ENCODE peak calls at places on chromosomes 2 and 18, in four cellular contexts. One of them, this sample, is unnamed.

GRCh38 chr2:236985940-236986339 is 99.7 kb upstream of the COPS8 start:
- DNase-seq in AG09319: no peak
- DNase-seq in cardiac fibroblast: no peak
- DNase-seq in activated effector memory CD4-positive, alpha-beta T cell treated with Interleukin-2 at 50 U/mL for 16 hours: no peak
- DNase-seq in this sample: no peak

GRCh38 chr2:121233486-121234110 is 51.4 kb downstream of the TFCP2L1 start:
- DNase-seq in AG09319: no peak
- DNase-seq in cardiac fibroblast: no peak
- DNase-seq in activated effector memory CD4-positive, alpha-beta T cell treated with Interleukin-2 at 50 U/mL for 16 hours: no peak
- DNase-seq in this sample: no peak

GRCh38 chr2:213246665-213247281 is 37.5 kb upstream of the SPAG16 start:
- DNase-seq in AG09319: no peak
- DNase-seq in cardiac fibroblast: peak; percentile 76
- DNase-seq in activated effector memory CD4-positive, alpha-beta T cell treated with Interleukin-2 at 50 U/mL for 16 hours: no peak
- DNase-seq in this sample: peak; percentile 36

GRCh38 chr2:234427081-234428058 is 69.5 kb downstream of the ARL4C start:
- DNase-seq in AG09319: no peak
- DNase-seq in cardiac fibroblast: peak; percentile 82
- DNase-seq in activated effector memory CD4-positive, alpha-beta T cell treated with Interleukin-2 at 50 U/mL for 16 hours: no peak
- DNase-seq in this sample: no peak

GRCh38 chr2:216298719-216299118 is 73.6 kb downstream of the MARCHF4 start:
- DNase-seq in AG09319: no peak
- DNase-seq in cardiac fibroblast: peak; percentile 91
- DNase-seq in activated effector memory CD4-positive, alpha-beta T cell treated with Interleukin-2 at 50 U/mL for 16 hours: no peak
- DNase-seq in this sample: no peak

GRCh38 chr18:48775372-48776160 is 175.2 kb downstream of the SMAD7 start:
- DNase-seq in AG09319: no peak
- DNase-seq in cardiac fibroblast: no peak
- DNase-seq in activated effector memory CD4-positive, alpha-beta T cell treated with Interleukin-2 at 50 U/mL for 16 hours: no peak
- DNase-seq in this sample: no peak

GRCh38 chr2:60830991-60831390 is 50.4 kb upstream of the REL start:
- DNase-seq in AG09319: no peak
- DNase-seq in cardiac fibroblast: no peak
- DNase-seq in activated effector memory CD4-positive, alpha-beta T cell treated with Interleukin-2 at 50 U/mL for 16 hours: no peak
- DNase-seq in this sample: no peak

GRCh38 chr2:239561448-239562001 is 160.7 kb upstream of the HDAC4 start:
- DNase-seq in AG09319: peak; percentile 44
- DNase-seq in cardiac fibroblast: no peak
- DNase-seq in activated effector memory CD4-positive, alpha-beta T cell treated with Interleukin-2 at 50 U/mL for 16 hours: no peak
- DNase-seq in this sample: no peak

GRCh38 chr2:45199973-45200372 is 190.7 kb upstream of the SIX2 start:
- DNase-seq in AG09319: no peak
- DNase-seq in cardiac fibroblast: peak; percentile 66
- DNase-seq in activated effector memory CD4-positive, alpha-beta T cell treated with Interleukin-2 at 50 U/mL for 16 hours: no peak
- DNase-seq in this sample: no peak

GRCh38 chr2:8882094-8882493 is 44.7 kb upstream of the KIDINS220 start:
- DNase-seq in AG09319: no peak
- DNase-seq in cardiac fibroblast: peak; percentile 61
- DNase-seq in activated effector memory CD4-positive, alpha-beta T cell treated with Interleukin-2 at 50 U/mL for 16 hours: no peak
- DNase-seq in this sample: no peak

GRCh38 chr18:34695300-34695699 is 14.8 kb upstream of the DTNA start:
- DNase-seq in AG09319: no peak
- DNase-seq in cardiac fibroblast: no peak
- DNase-seq in activated effector memory CD4-positive, alpha-beta T cell treated with Interleukin-2 at 50 U/mL for 16 hours: no peak
- DNase-seq in this sample: no peak

GRCh38 chr2:73227086-73227485 is 6.0 kb downstream of the PRADC1 start:
- DNase-seq in AG09319: no peak
- DNase-seq in cardiac fibroblast: no peak
- DNase-seq in activated effector memory CD4-positive, alpha-beta T cell treated with Interleukin-2 at 50 U/mL for 16 hours: no peak
- DNase-seq in this sample: no peak

GRCh38 chr18:62578980-62579511 is 56.2 kb downstream of the ZCCHC2 start:
- DNase-seq in AG09319: no peak
- DNase-seq in cardiac fibroblast: no peak
- DNase-seq in activated effector memory CD4-positive, alpha-beta T cell treated with Interleukin-2 at 50 U/mL for 16 hours: no peak
- DNase-seq in this sample: no peak

GRCh38 chr2:157395811-157396210 is 48.1 kb downstream of the CYTIP start:
- DNase-seq in AG09319: no peak
- DNase-seq in cardiac fibroblast: no peak
- DNase-seq in activated effector memory CD4-positive, alpha-beta T cell treated with Interleukin-2 at 50 U/mL for 16 hours: no peak
- DNase-seq in this sample: no peak

GRCh38 chr2:43491070-43491639 is 104.7 kb downstream of the THADA start:
- DNase-seq in AG09319: no peak
- DNase-seq in cardiac fibroblast: peak; percentile 66
- DNase-seq in activated effector memory CD4-positive, alpha-beta T cell treated with Interleukin-2 at 50 U/mL for 16 hours: no peak
- DNase-seq in this sample: no peak

GRCh38 chr2:49028101-49028500 is 126.2 kb downstream of the FSHR start:
- DNase-seq in AG09319: no peak
- DNase-seq in cardiac fibroblast: no peak
- DNase-seq in activated effector memory CD4-positive, alpha-beta T cell treated with Interleukin-2 at 50 U/mL for 16 hours: no peak
- DNase-seq in this sample: no peak

GRCh38 chr18:63063171-63063570 is 256.4 kb downstream of the BCL2 start:
- DNase-seq in AG09319: no peak
- DNase-seq in cardiac fibroblast: no peak
- DNase-seq in activated effector memory CD4-positive, alpha-beta T cell treated with Interleukin-2 at 50 U/mL for 16 hours: no peak
- DNase-seq in this sample: no peak

GRCh38 chr18:68438983-68439382 is 275.9 kb downstream of the TMX3 start:
- DNase-seq in AG09319: peak; percentile 58
- DNase-seq in cardiac fibroblast: peak; percentile 89
- DNase-seq in activated effector memory CD4-positive, alpha-beta T cell treated with Interleukin-2 at 50 U/mL for 16 hours: no peak
- DNase-seq in this sample: no peak

GRCh38 chr2:199624958-199625357 is 167.2 kb upstream of the SATB2 start:
- DNase-seq in AG09319: no peak
- DNase-seq in cardiac fibroblast: no peak
- DNase-seq in activated effector memory CD4-positive, alpha-beta T cell treated with Interleukin-2 at 50 U/mL for 16 hours: no peak
- DNase-seq in this sample: no peak

GRCh38 chr18:79585395-79586370 is 93.9 kb upstream of the CTDP1 start:
- DNase-seq in AG09319: no peak
- DNase-seq in cardiac fibroblast: no peak
- DNase-seq in activated effector memory CD4-positive, alpha-beta T cell treated with Interleukin-2 at 50 U/mL for 16 hours: no peak
- DNase-seq in this sample: no peak

GRCh38 chr2:132448771-132449170 is 32.2 kb downstream of the GPR39 start:
- DNase-seq in AG09319: no peak
- DNase-seq in cardiac fibroblast: peak; percentile 72
- DNase-seq in activated effector memory CD4-positive, alpha-beta T cell treated with Interleukin-2 at 50 U/mL for 16 hours: no peak
- DNase-seq in this sample: no peak

GRCh38 chr2:162172802-162173201 is 20.8 kb upstream of the GCG start:
- DNase-seq in AG09319: no peak
- DNase-seq in cardiac fibroblast: no peak
- DNase-seq in activated effector memory CD4-positive, alpha-beta T cell treated with Interleukin-2 at 50 U/mL for 16 hours: no peak
- DNase-seq in this sample: no peak

GRCh38 chr2:49619804-49620203 is 465.5 kb upstream of the FSHR start:
- DNase-seq in AG09319: no peak
- DNase-seq in cardiac fibroblast: no peak
- DNase-seq in activated effector memory CD4-positive, alpha-beta T cell treated with Interleukin-2 at 50 U/mL for 16 hours: no peak
- DNase-seq in this sample: no peak

GRCh38 chr2:240584486-240585031 is 2.0 kb upstream of the CAPN10 start:
- DNase-seq in AG09319: no peak
- DNase-seq in cardiac fibroblast: peak; percentile 82
- DNase-seq in activated effector memory CD4-positive, alpha-beta T cell treated with Interleukin-2 at 50 U/mL for 16 hours: no peak
- DNase-seq in this sample: no peak

This sample was measured in glomerular endothelial cell.